ENCODE peak calls at places on chromosomes 6 and 20, in ten cellular contexts. One of them, this sample, is unnamed.

GRCh38 chr6:33278810-33279209 is 1.9 kb downstream of the B3GALT4 start:
- DNase-seq in activated CD8-positive, alpha-beta memory T cell treated with anti-CD3 and anti-CD28 coated beads for 24 hours: no peak
- DNase-seq in endothelial cell: no peak
- DNase-seq in left lung: no peak
- DNase-seq in dorsolateral prefrontal cortex: no peak
- DNase-seq in suprapubic skin: no peak
- DNase-seq in ACHN: no peak
- DNase-seq in NCI-H2081: no peak
- DNase-seq in PC-9: no peak
- DNase-seq in HT-29: no peak
- DNase-seq in this sample: no peak

GRCh38 chr6:159463440-159463839 is 229.6 kb downstream of the SOD2 start:
- DNase-seq in ACHN: peak; percentile 26
- DNase-seq in HT-29: peak; percentile 22
- DNase-seq in suprapubic skin: no peak
- DNase-seq in left lung: no peak
- DNase-seq in PC-9: no peak
- DNase-seq in activated CD8-positive, alpha-beta memory T cell treated with anti-CD3 and anti-CD28 coated beads for 24 hours: no peak
- DNase-seq in endothelial cell: no peak
- DNase-seq in NCI-H2081: no peak
- DNase-seq in dorsolateral prefrontal cortex: no peak
- DNase-seq in this sample: no peak

GRCh38 chr6:35601331-35602132 is 87.2 kb downstream of the FKBP5 start:
- DNase-seq in PC-9: peak; percentile 4
- DNase-seq in endothelial cell: no peak
- DNase-seq in NCI-H2081: no peak
- DNase-seq in ACHN: peak; percentile 33
- DNase-seq in HT-29: peak; percentile 59
- DNase-seq in dorsolateral prefrontal cortex: peak; percentile 40
- DNase-seq in activated CD8-positive, alpha-beta memory T cell treated with anti-CD3 and anti-CD28 coated beads for 24 hours: no peak
- DNase-seq in left lung: no peak
- DNase-seq in suprapubic skin: no peak
- DNase-seq in this sample: no peak

GRCh38 chr6:1993049-1993448 is 252.4 kb downstream of the GMDS start:
- DNase-seq in suprapubic skin: no peak
- DNase-seq in NCI-H2081: no peak
- DNase-seq in HT-29: no peak
- DNase-seq in PC-9: no peak
- DNase-seq in ACHN: no peak
- DNase-seq in dorsolateral prefrontal cortex: no peak
- DNase-seq in activated CD8-positive, alpha-beta memory T cell treated with anti-CD3 and anti-CD28 coated beads for 24 hours: no peak
- DNase-seq in endothelial cell: no peak
- DNase-seq in left lung: no peak
- DNase-seq in this sample: no peak

GRCh38 chr20:45857114-45857835 is at the start of the genes ACOT8 and ZSWIM3:
- DNase-seq in suprapubic skin: peak; percentile 96
- DNase-seq in NCI-H2081: peak; percentile 99
- DNase-seq in PC-9: peak; percentile 97
- DNase-seq in ACHN: peak; percentile 100
- DNase-seq in activated CD8-positive, alpha-beta memory T cell treated with anti-CD3 and anti-CD28 coated beads for 24 hours: peak; percentile 90
- DNase-seq in dorsolateral prefrontal cortex: peak; percentile 98
- DNase-seq in HT-29: peak; percentile 100
- DNase-seq in endothelial cell: peak; percentile 94
- DNase-seq in left lung: peak; percentile 95
- DNase-seq in this sample: peak; percentile 97

GRCh38 chr6:138514860-138515540 is 15.7 kb upstream of the NHSL1 start:
- DNase-seq in endothelial cell: no peak
- DNase-seq in suprapubic skin: no peak
- DNase-seq in HT-29: no peak
- DNase-seq in PC-9: no peak
- DNase-seq in activated CD8-positive, alpha-beta memory T cell treated with anti-CD3 and anti-CD28 coated beads for 24 hours: no peak
- DNase-seq in left lung: no peak
- DNase-seq in dorsolateral prefrontal cortex: no peak
- DNase-seq in ACHN: no peak
- DNase-seq in NCI-H2081: no peak
- DNase-seq in this sample: no peak

GRCh38 chr6:47310131-47310480 is 401 bp upstream of the TNFRSF21 start:
- DNase-seq in suprapubic skin: no peak
- DNase-seq in left lung: no peak
- DNase-seq in NCI-H2081: no peak
- DNase-seq in dorsolateral prefrontal cortex: no peak
- DNase-seq in PC-9: no peak
- DNase-seq in ACHN: no peak
- DNase-seq in activated CD8-positive, alpha-beta memory T cell treated with anti-CD3 and anti-CD28 coated beads for 24 hours: no peak
- DNase-seq in endothelial cell: no peak
- DNase-seq in HT-29: no peak
- DNase-seq in this sample: no peak

GRCh38 chr20:2279245-2279779 is 16.5 kb upstream of the TGM3 start:
- DNase-seq in endothelial cell: no peak
- DNase-seq in activated CD8-positive, alpha-beta memory T cell treated with anti-CD3 and anti-CD28 coated beads for 24 hours: no peak
- DNase-seq in HT-29: no peak
- DNase-seq in ACHN: no peak
- DNase-seq in left lung: no peak
- DNase-seq in PC-9: no peak
- DNase-seq in NCI-H2081: no peak
- DNase-seq in dorsolateral prefrontal cortex: peak; percentile 66
- DNase-seq in suprapubic skin: no peak
- DNase-seq in this sample: no peak

GRCh38 chr20:25120920-25121319 is 39.0 kb upstream of the VSX1 start:
- DNase-seq in dorsolateral prefrontal cortex: no peak
- DNase-seq in activated CD8-positive, alpha-beta memory T cell treated with anti-CD3 and anti-CD28 coated beads for 24 hours: no peak
- DNase-seq in NCI-H2081: no peak
- DNase-seq in endothelial cell: no peak
- DNase-seq in HT-29: no peak
- DNase-seq in ACHN: no peak
- DNase-seq in left lung: no peak
- DNase-seq in suprapubic skin: no peak
- DNase-seq in PC-9: no peak
- DNase-seq in this sample: no peak